ENCODE peak calls at places on chromosomes 5 and 9, in seven cellular contexts. C, I, Q, O, X, G and Y are unnamed samples.
A peak's percentile ranks its signal among the peaks of the same experiment; 100 is the strongest.

GRCh38 chr9:98989036-98990000 is 45.6 kb downstream of the COL15A1 start:
- DNase-seq in C (peak; percentile 100), Q (peak; percentile 57), G (peak; percentile 37), X (no peak), O (no peak), I (peak; percentile 100), Y (peak; percentile 30)

GRCh38 chr9:35519697-35520403 is 29.9 kb downstream of the RUSC2 start:
- DNase-seq in G (peak; percentile 12), Q (peak; percentile 16), I (no peak), X (no peak), C (no peak), O (no peak), Y (no peak)

GRCh38 chr5:135714126-135714894 is 120.2 kb upstream of the SLC25A48 start:
- DNase-seq in O (no peak), I (no peak), Q (no peak), G (no peak), C (peak; percentile 41), X (no peak), Y (no peak)

GRCh38 chr5:139688088-139688702 is 40.0 kb downstream of the CXXC5 start:
- DNase-seq in C (no peak), Q (peak; percentile 68), O (no peak), I (no peak), G (no peak), X (no peak), Y (no peak)

GRCh38 chr5:52895070-52895469 is 94.1 kb upstream of the ITGA2 start:
- DNase-seq in G (no peak), X (no peak), C (peak; percentile 83), O (no peak), Q (no peak), I (no peak), Y (no peak)

GRCh38 chr5:168408561-168409321 is 77.5 kb upstream of the RARS1 start:
- DNase-seq in O (no peak), X (no peak), G (no peak), Q (no peak), C (peak; percentile 45), I (peak; percentile 56), Y (no peak)

GRCh38 chr5:73378070-73378469 is 70.5 kb downstream of the FOXD1 start:
- DNase-seq in I (peak; percentile 83), G (no peak), Q (no peak), C (peak; percentile 83), X (no peak), O (no peak), Y (no peak)

GRCh38 chr5:73825736-73826135 is 199.7 kb downstream of the ARHGEF28 start:
- DNase-seq in G (no peak), X (no peak), O (no peak), I (peak; percentile 52), Q (no peak), C (no peak), Y (no peak)

GRCh38 chr9:91119147-91119546 is 242.6 kb downstream of the AUH start:
- DNase-seq in Q (peak; percentile 88), C (peak; percentile 73), G (peak; percentile 82), X (no peak), I (peak; percentile 77), O (no peak), Y (no peak)

GRCh38 chr9:133090752-133091325 is 29.1 kb downstream of the CEL start:
- DNase-seq in X (no peak), O (no peak), G (no peak), Q (no peak), C (no peak), I (no peak), Y (no peak)

GRCh38 chr9:118577121-118577520 is 792.1 kb downstream of the BRINP1 start:
- DNase-seq in C (peak; percentile 58), X (no peak), I (no peak), Q (no peak), O (no peak), G (no peak), Y (no peak)

GRCh38 chr5:145937432-145938250 is 1.3 kb downstream of the SH3RF2 start:
- DNase-seq in Q (peak; percentile 85), G (no peak), I (peak; percentile 51), C (peak; percentile 34), X (no peak), O (peak; percentile 13), Y (peak; percentile 56)

GRCh38 chr5:122415481-122416120 is 103.6 kb downstream of the SNCAIP start:
- DNase-seq in C (peak; percentile 71), O (peak; percentile 54), Q (peak; percentile 84), I (peak; percentile 80), G (peak; percentile 11), X (peak; percentile 53), Y (peak; percentile 77)

GRCh38 chr5:137453476-137454080 is 45.5 kb downstream of the SPOCK1 start:
- DNase-seq in G (no peak), I (peak; percentile 51), C (peak; percentile 16), Q (peak; percentile 63), O (no peak), X (peak; percentile 69), Y (no peak)

GRCh38 chr9:104836235-104836634 is 72.3 kb downstream of the NIPSNAP3B start:
- DNase-seq in Q (peak; percentile 74), G (no peak), I (peak; percentile 15), C (peak; percentile 61), O (no peak), X (no peak), Y (no peak)

GRCh38 chr5:177005619-177006264 is 837 bp downstream of the UIMC1 start:
- DNase-seq in C (peak; percentile 79), Q (peak; percentile 79), X (peak; percentile 56), G (peak; percentile 74), O (no peak), I (peak; percentile 62), Y (peak; percentile 56)
- H3K79me1 ChIP-seq in C (peaks cover 3% of the 10 kb centered on the region), Q (peaks cover 6% of the 10 kb centered on the region), X (peaks cover 3% of the 10 kb centered on the region), G (peaks cover 11% of the 10 kb centered on the region), O (peaks cover 8% of the 10 kb centered on the region), I (no peaks in the 10 kb centered on the region), Y (peaks cover 16% of the 10 kb centered on the region)

GRCh38 chr9:113652355-113653152 is 189.0 kb downstream of the RGS3 start:
- DNase-seq in O (no peak), Q (no peak), I (no peak), C (no peak), X (no peak), G (no peak), Y (no peak)
- H3K79me1 ChIP-seq in O (no peaks in the 10 kb centered on the region), Q (no peaks in the 10 kb centered on the region), I (no peaks in the 10 kb centered on the region), C (no peaks in the 10 kb centered on the region), X (no peaks in the 10 kb centered on the region), G (peaks cover 7% of the 10 kb centered on the region), Y (no peaks in the 10 kb centered on the region)

GRCh38 chr9:106718996-106719395 is 144.0 kb upstream of the ZNF462 start:
- DNase-seq in I (peak; percentile 38), C (peak; percentile 52), X (no peak), O (no peak), G (no peak), Q (no peak), Y (no peak)
- H3K79me1 ChIP-seq in I (no peaks in the 10 kb centered on the region), C (no peaks in the 10 kb centered on the region), X (no peaks in the 10 kb centered on the region), O (no peaks in the 10 kb centered on the region), G (peaks cover 3% of the 10 kb centered on the region), Q (no peaks in the 10 kb centered on the region), Y (no peaks in the 10 kb centered on the region)

DNA sequence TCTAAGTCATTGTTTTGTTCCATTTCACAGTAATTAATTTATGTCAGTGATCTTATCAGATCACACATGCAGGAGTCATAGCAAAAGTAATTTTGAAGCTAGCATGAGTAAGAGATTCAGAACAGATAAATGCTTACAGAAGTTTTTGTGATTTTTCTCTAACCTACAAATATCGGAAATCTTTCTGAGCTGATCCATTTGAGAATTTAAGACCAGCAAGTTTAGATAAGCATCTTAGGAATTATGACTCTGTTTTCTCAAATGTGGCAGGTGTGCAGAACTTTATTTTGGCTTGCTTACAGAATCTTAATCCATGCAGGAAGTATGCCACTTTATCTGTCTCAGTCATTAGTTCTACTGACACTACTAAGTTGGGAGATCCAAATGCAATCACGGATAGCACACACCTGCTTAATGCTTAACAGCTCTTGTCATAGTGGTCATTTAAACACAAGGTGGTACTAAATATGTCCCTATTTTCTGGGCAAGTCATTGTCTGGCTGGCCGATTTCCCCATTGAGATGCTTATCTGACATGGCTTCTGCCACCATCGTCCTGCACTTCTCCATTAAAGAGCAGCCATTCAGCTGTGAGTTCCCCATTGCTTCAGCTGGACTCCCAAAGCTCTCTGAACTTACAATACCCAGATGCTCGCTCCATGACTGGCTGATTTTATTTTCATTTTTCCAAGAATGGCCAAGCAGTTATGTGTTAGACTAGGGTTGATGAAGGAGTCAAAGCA is 305.4 kb upstream of the NUDT12 start:
- DNase-seq in Q (no peak), G (peak; percentile 48), C (no peak), O (no peak), X (no peak), I (no peak), Y (no peak)
- H3K79me1 ChIP-seq in Q (no peaks in the 10 kb centered on the region), G (no peaks in the 10 kb centered on the region), C (no peaks in the 10 kb centered on the region), O (no peaks in the 10 kb centered on the region), X (no peaks in the 10 kb centered on the region), I (no peaks in the 10 kb centered on the region), Y (no peaks in the 10 kb centered on the region)